ENCODE peak calls at places on chromosomes 4 and X, in nine cellular contexts. Y is Right ventricle myocardium superior; N is thoracic aorta; F is stimulated activated CD4-positive, alpha-beta T cell treated with anti-CD3 and anti-CD28 coated beads, Interleukin-15, amount 100 ng/mL, for 24 hours; I is activated CD8-positive, alpha-beta memory T cell treated with anti-CD3 and anti-CD28 coated beads for 4 hours; D is midbrain; V is heart left ventricle; J is iPS-NIHi11; L is upper lobe of left lung. K is an unnamed sample.

GRCh38 chr4:47852121-47852520 is 14.3 kb upstream of the CORIN start:
- DNase-seq in L (no peak), F (no peak), V (no peak), I (no peak), D (no peak), J (no peak), Y (no peak), N (no peak), K (no peak)

GRCh38 chr4:3451956-3452355 is 10.2 kb downstream of the HGFAC start:
- DNase-seq in V (no peak), J (no peak), I (no peak), F (no peak), Y (no peak), D (no peak), L (no peak), N (no peak), K (no peak)

GRCh38 chrX:40040686-40041461 is 56.9 kb downstream of the BCOR start:
- DNase-seq in L (no peak), N (no peak), Y (no peak), I (no peak), J (no peak), V (no peak), D (no peak), F (no peak), K (no peak)

GRCh38 chrX:119826399-119826959 is 26.3 kb downstream of the UPF3B start:
- DNase-seq in N (no peak), J (no peak), L (no peak), D (no peak), I (no peak), Y (no peak), V (no peak), F (no peak), K (no peak)

GRCh38 chr4:176156656-176157055 is 38.7 kb downstream of the SPATA4 start:
- DNase-seq in I (no peak), N (no peak), V (no peak), F (no peak), Y (no peak), D (no peak), J (no peak), L (no peak), K (no peak)

GRCh38 chrX:19107035-19107434 is 15.2 kb downstream of the ADGRG2 start:
- DNase-seq in D (no peak), V (no peak), I (no peak), L (no peak), F (no peak), Y (no peak), J (peak), N (no peak), K (no peak)

GRCh38 chrX:41722816-41723215 is 1.2 kb upstream of the GPR82 start:
- DNase-seq in I (no peak), V (no peak), D (no peak), J (no peak), Y (no peak), F (no peak), L (no peak), N (no peak), K (no peak)

GRCh38 chr4:139188648-139189416 is 11.8 kb upstream of the ELF2 start:
- DNase-seq in I (no peak), F (no peak), L (peak), N (no peak), J (no peak), D (no peak), V (no peak), Y (no peak), K (no peak)

GRCh38 chr4:84482564-84483563 is 16.2 kb downstream of the NKX6-1 start:
- DNase-seq in N (no peak), Y (peak), D (no peak), L (no peak), J (peak), V (peak), F (peak), I (no peak), K (no peak)

GRCh38 chr4:48698029-48698901 is 81.8 kb downstream of the FRYL start:
- DNase-seq in Y (peak), F (no peak), V (peak), J (no peak), I (no peak), L (peak), N (no peak), D (no peak), K (peak)

GRCh38 chrX:68934421-68934820 is 105.6 kb downstream of the EFNB1 start:
- DNase-seq in F (no peak), L (no peak), I (no peak), D (no peak), J (no peak), N (no peak), V (no peak), Y (no peak), K (no peak)

GRCh38 chrX:107701493-107702121 is 73.3 kb downstream of the PRPS1 start:
- DNase-seq in J (no peak), D (no peak), V (no peak), F (no peak), I (no peak), L (no peak), Y (no peak), N (no peak), K (no peak)

GRCh38 chrX:22699591-22700091 is 300.1 kb upstream of the DDX53 start:
- DNase-seq in L (no peak), D (no peak), I (no peak), N (no peak), F (no peak), V (no peak), Y (no peak), J (no peak), K (no peak)

GRCh38 chr4:8123389-8123788 is 35.2 kb downstream of the ABLIM2 start:
- DNase-seq in Y (peak), N (no peak), D (no peak), L (no peak), F (no peak), I (no peak), J (no peak), V (peak), K (peak)

GRCh38 chr4:8465615-8466611 is 25.3 kb downstream of the TRMT44 start:
- DNase-seq in J (no peak), L (no peak), Y (no peak), F (no peak), D (no peak), I (no peak), N (no peak), V (no peak), K (peak)

GRCh38 chrX:102659790-102660757 is 8.8 kb downstream of the GPRASP1 start:
- DNase-seq in V (peak), J (peak), Y (peak), I (peak), F (peak), D (peak), N (peak), L (peak), K (peak)

K was measured in heart right ventricle.